ENCODE peak calls at places on chromosomes 12 and 14, in four cellular contexts. Q, I, U and R are unnamed samples.
A peak's percentile ranks its signal among the peaks of the same experiment; 100 is the strongest.

GRCh38 chr14:89773644-89774316 is 180.8 kb downstream of the EFCAB11 start:
- DNase-seq in U (peak; percentile 51), Q (peak; percentile 41), I (no peak), R (peak; percentile 78)

GRCh38 chr14:41167040-41167439 is 439.6 kb upstream of the LRFN5 start:
- DNase-seq in Q (no peak), U (no peak), I (no peak), R (no peak)

GRCh38 chr12:112546996-112547395 is 128.2 kb downstream of the PTPN11 start:
- DNase-seq in U (no peak), Q (no peak), I (no peak), R (no peak)

GRCh38 chr12:100216337-100216736 is 15.7 kb downstream of the ACTR6 start:
- DNase-seq in Q (no peak), I (no peak), U (no peak), R (no peak)

GRCh38 chr12:115035536-115036107 is 351.6 kb upstream of the TBX3 start:
- DNase-seq in Q (no peak), U (no peak), I (no peak), R (no peak)

GRCh38 chr12:102095677-102096263 is 24.1 kb downstream of the NUP37 start:
- DNase-seq in I (no peak), U (peak; percentile 6), Q (peak; percentile 66), R (no peak)

GRCh38 chr14:81192594-81192993 is 28.2 kb downstream of the GTF2A1 start:
- DNase-seq in Q (no peak), U (no peak), I (no peak), R (no peak)

GRCh38 chr12:4191642-4192041 is 81.9 kb upstream of the CCND2 start:
- DNase-seq in Q (no peak), U (no peak), I (no peak), R (no peak)

GRCh38 chr12:118840399-118840798 is 140.9 kb upstream of the SRRM4 start:
- DNase-seq in I (no peak), U (no peak), Q (no peak), R (no peak)

GRCh38 chr12:124289634-124290600 is 5.0 kb upstream of the RFLNA start:
- DNase-seq in U (no peak), Q (no peak), I (no peak), R (no peak)

GRCh38 chr14:24665440-24665991 is 31.5 kb upstream of the GZMB start:
- DNase-seq in Q (no peak), U (no peak), I (no peak), R (peak; percentile 66)

GRCh38 chr12:4402996-4403395 is 23.5 kb upstream of the FGF23 start:
- DNase-seq in Q (no peak), U (no peak), I (no peak), R (no peak)

GRCh38 chr14:90137807-90138206 is 76.0 kb downstream of the KCNK13 start:
- DNase-seq in Q (peak; percentile 24), U (no peak), I (no peak), R (no peak)

GRCh38 chr14:74978416-74978947 is 23.1 kb upstream of the PGF start:
- DNase-seq in U (no peak), I (no peak), Q (no peak), R (no peak)

GRCh38 chr14:91911474-91912032 is 35.9 kb downstream of the FBLN5 start:
- DNase-seq in U (peak; percentile 56), I (peak; percentile 40), Q (peak; percentile 75), R (peak; percentile 44)

GRCh38 chr14:106044515-106044914 is 518.1 kb downstream of the TMEM121 start:
- DNase-seq in Q (no peak), U (no peak), I (no peak), R (no peak)

GRCh38 chr14:106039400-106039799 is 513.0 kb downstream of the TMEM121 start:
- DNase-seq in I (peak; percentile 7), U (no peak), Q (no peak), R (no peak)

GRCh38 chr14:106044949-106045596 is 518.7 kb downstream of the TMEM121 start:
- DNase-seq in U (peak; percentile 19), I (peak; percentile 36), Q (no peak), R (peak; percentile 44)
- TF ChIP-seq CTCF in U (peak; percentile 49), I (peak; percentile 98), Q (no peak), R (peak; percentile 95)

GRCh38 chr14:101559250-101559623 is 2.1 kb upstream of the DIO3 start:
- DNase-seq in U (no peak), Q (no peak), I (no peak), R (no peak)
- H3K4me3 ChIP-seq in U (no peak overlapping the region), Q (no peak overlapping the region), I (no peak overlapping the region), R (no peak overlapping the region)

DNA sequence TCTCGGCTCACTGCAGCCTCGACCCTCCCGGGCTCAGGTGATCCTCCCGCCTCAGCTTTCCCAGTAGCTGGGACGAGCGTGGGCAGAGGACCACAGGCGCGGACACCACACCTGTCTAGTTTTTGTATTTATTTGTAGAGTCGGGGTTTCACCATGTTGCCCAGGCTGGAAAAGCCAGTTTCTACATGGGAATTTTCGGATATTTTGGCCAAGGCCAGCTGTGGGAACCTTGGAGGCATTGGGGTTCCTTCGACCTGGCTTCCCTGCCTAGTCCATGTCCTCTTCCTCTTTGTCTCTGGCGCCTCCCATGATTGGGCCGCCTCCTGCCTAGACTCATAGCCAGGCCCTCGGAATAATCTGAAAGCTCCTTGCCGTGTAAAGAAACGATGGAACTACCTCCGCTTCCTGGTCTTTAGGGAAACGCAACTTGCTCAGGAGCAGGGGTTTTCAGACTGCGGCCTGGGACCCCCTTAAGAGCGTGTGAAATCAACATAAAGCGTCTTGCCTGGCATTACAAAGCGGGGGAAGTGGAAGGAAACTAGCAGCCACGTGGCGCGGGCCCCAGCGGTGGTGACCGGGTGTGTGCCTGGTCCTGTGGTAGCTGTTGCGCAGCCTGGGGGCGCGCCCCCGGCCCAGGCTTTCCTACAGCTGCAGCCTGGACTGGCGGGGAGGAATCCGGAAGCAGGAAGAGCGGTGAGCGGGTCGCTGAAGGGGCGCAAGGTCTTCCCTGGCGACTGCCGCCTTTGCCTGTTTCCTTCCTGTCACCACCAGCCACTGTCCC is 1.4 kb upstream of the HSP90AA1 start:
- DNase-seq in Q (peak; percentile 59), I (no peak), U (no peak), R (no peak)
- TF ChIP-seq CTCF in Q (no peak), I (no peak), U (no peak), R (no peak)

DNA sequence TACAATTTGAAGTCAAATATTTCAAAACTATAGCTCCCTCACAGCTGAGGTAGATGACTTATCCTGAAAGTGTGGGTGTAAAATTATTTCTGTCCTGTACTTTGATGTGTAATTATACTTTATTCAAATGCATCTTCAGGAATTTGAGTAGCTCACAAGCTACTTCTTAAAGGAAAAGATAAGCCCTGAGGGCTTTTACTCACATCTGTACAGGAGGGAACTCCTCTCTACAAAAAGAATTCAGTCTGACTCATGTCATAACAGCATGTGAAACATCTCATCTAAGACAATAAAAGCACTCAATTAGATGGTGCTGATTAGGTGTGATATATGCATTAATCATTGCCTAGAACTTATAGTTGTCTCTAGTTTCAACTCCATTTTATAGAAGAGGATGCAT is 452.0 kb downstream of the PRKD1 start:
- DNase-seq in Q (no peak), I (no peak), U (no peak), R (no peak)
- H3K4me3 ChIP-seq in Q (no peak overlapping the region), I (no peak overlapping the region), U (no peak overlapping the region), R (no peak overlapping the region)

GRCh38 chr14:34436960-34437728 is 24.9 kb downstream of the SPTSSA start:
- DNase-seq in U (no peak), Q (peak; percentile 30), I (no peak), R (no peak)

GRCh38 chr14:34437729-34438080 is 24.3 kb downstream of the SPTSSA start:
- DNase-seq in U (no peak), Q (peak; percentile 18), I (no peak), R (no peak)

GRCh38 chr14:34438438-34438837 is 23.6 kb downstream of the SPTSSA start:
- DNase-seq in Q (no peak), U (no peak), I (no peak), R (no peak)

GRCh38 chr14:34436118-34436905 is 25.7 kb downstream of the SPTSSA start:
- DNase-seq in Q (peak; percentile 66), I (no peak), U (no peak), R (no peak)

GRCh38 chr14:34439090-34439489 is 22.9 kb downstream of the SPTSSA start:
- DNase-seq in I (no peak), U (no peak), Q (no peak), R (no peak)
- TF ChIP-seq CTCF in I (no peak), U (no peak), Q (peak; percentile 3), R (no peak)

DNA sequence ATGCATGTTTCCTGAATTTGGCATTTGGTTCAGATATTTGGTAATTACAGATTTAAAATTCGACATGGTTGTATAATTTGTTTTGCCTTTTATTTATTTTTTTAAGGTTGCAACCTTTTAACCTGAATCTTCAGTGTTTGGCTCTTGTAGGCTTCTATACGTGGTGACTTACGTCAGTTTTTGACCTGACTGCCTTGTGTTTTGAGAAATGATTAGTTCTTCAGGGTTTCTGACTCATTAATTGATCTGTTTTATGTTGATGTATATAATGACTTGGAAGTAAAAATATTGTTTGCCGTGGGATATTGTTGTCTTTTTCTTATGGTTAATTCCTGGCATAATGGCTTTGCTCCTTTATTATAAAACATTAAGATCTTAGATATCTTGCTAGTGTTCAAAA is 2.4 kb downstream of the RASSF8 start:
- DNase-seq in I (no peak), U (no peak), Q (no peak), R (no peak)
- H3K4me3 ChIP-seq in I (no peak overlapping the region), U (no peak overlapping the region), Q (peak overlapping the region; percentile 99), R (no peak overlapping the region)

DNA sequence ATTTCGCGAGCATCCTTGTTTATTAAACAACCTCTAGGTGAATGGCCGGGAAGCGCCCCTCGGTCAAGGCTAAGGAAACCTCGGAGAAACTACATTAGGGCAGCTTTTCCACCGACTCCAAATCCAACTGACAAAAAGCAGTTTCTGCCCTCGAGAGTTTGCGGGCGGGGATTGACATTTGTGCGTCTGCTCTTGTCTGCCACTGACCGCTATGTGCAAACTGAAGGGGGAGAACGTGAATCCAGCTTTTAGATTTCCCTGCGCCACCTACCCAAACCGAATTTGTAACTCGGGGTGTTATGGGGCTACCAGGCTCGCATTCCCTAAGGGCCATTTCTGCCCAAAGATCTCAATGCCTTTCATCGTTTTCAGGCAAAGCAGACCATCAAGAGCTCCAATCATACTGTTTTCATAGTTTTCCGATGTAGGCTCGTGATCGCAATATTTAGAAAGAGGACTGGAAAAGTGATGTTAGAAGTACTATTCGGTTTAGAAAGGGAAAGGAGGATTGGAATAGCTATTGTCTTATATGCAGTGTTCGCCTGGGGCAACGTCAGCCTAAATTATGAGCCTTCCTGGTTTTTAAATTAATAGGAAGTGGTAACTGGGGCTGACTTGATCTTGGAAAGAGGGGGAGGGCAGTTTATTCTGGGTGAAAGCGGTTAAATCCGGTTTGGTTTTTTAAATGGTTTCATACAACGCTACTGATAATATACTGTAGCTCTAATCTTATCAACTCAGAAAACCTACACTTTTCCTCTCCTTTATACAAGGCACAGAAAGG is 45.4 kb downstream of the BCAT1 start:
- DNase-seq in Q (peak; percentile 41), I (no peak), U (no peak), R (no peak)
- TF ChIP-seq CTCF in Q (no peak), I (no peak), U (no peak), R (no peak)

GRCh38 chr14:49982522-49982951 is 89.7 kb downstream of the ARF6 start:
- DNase-seq in U (no peak), Q (peak; percentile 92), I (no peak), R (no peak)
- H3K4me3 ChIP-seq in U (peak overlapping the region; percentile 11), Q (no peak overlapping the region), I (no peak overlapping the region), R (no peak overlapping the region)